ENCODE peak calls at places on chromosomes 2 and 18, in four cellular contexts. U is GM12891, B is GM12878, I is K562. O is an unnamed sample.

GRCh38 chr2:177649568-177650271 is 257.1 kb downstream of the AGPS start:
- DNase-seq in U (no peak), B (no peak), I (no peak), O (no peak)

GRCh38 chr2:120230515-120231471 is 7.6 kb upstream of the TMEM185B start:
- DNase-seq in U (no peak), B (no peak), I (no peak), O (no peak)

GRCh38 chr2:121427187-121427689 is 103.4 kb upstream of the RNU4ATAC start:
- DNase-seq in U (no peak), B (no peak), I (no peak), O (no peak)

GRCh38 chr2:95297088-95297487 is at the start of gene KCNIP3:
- DNase-seq in U (no peak), B (no peak), I (no peak), O (no peak)

GRCh38 chr2:120343433-120344105 is 2.4 kb upstream of the INHBB start:
- DNase-seq in U (peak), B (no peak), I (peak), O (no peak)

GRCh38 chr2:98869272-98869641 is 66.8 kb downstream of the CRACDL start:
- DNase-seq in U (no peak), B (no peak), I (no peak), O (no peak)

GRCh38 chr2:162091325-162092007 is 17.5 kb upstream of the DPP4 start:
- DNase-seq in U (no peak), B (no peak), I (no peak), O (no peak)

GRCh38 chr2:229445501-229446294 is 174.6 kb upstream of the PID1 start:
- DNase-seq in U (no peak), B (no peak), I (no peak), O (no peak)

GRCh38 chr2:98805412-98806265 is 74.7 kb upstream of the MGAT4A start:
- DNase-seq in U (no peak), B (no peak), I (no peak), O (peak)

GRCh38 chr18:46084431-46084830 is 12.4 kb upstream of the PSTPIP2 start:
- DNase-seq in U (no peak), B (no peak), I (no peak), O (no peak)

GRCh38 chr2:217231212-217231611 is 371.3 kb upstream of the TNP1 start:
- DNase-seq in U (no peak), B (no peak), I (no peak), O (no peak)

GRCh38 chr2:20093263-20094141 is 42.1 kb upstream of the LAPTM4A start:
- DNase-seq in U (no peak), B (no peak), I (peak), O (peak)

GRCh38 chr2:158251356-158251755 is 149.7 kb downstream of the UPP2 start:
- DNase-seq in U (no peak), B (no peak), I (no peak), O (no peak)

GRCh38 chr2:158253170-158253569 is 151.5 kb downstream of the UPP2 start:
- DNase-seq in U (no peak), B (no peak), I (no peak), O (no peak)

GRCh38 chr2:158255257-158255656 is 153.6 kb downstream of the UPP2 start:
- DNase-seq in U (no peak), B (no peak), I (no peak), O (no peak)
- TF ChIP-seq SPI1 in U (no peak), B (no peak), I (no peak), O (no peak)

DNA sequence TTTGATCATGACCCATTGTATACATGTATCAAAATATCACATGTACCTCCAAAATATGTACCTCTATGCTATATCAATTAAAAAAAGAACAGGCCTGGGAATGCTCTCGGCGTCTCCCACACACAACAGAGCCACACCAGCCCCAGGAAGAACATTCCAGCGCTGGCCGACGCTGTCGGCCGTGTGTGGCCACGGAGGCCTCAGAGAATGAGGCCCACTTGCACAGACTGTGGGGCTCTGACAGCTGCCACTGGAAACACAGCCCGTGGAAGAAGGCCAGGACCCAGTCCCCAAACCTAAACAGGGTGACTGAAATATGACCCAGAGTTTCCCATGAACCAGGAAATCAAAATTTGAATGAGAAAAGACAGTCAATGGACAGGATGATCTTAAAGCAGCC is 69.7 kb downstream of the EIPR1 start:
- DNase-seq in U (no peak), B (no peak), I (no peak), O (no peak)
- TF ChIP-seq SPI1 in U (no peak), B (no peak), I (no peak), O (no peak)

GRCh38 chr18:23756590-23757540 is 67.6 kb downstream of the LAMA3 start:
- DNase-seq in U (no peak), B (no peak), I (no peak), O (no peak)

GRCh38 chr18:23752796-23753195 is 63.5 kb downstream of the LAMA3 start:
- DNase-seq in U (no peak), B (no peak), I (no peak), O (no peak)

GRCh38 chr18:23761941-23762340 is 72.7 kb downstream of the LAMA3 start:
- DNase-seq in U (no peak), B (no peak), I (no peak), O (no peak)

GRCh38 chr18:23763343-23763742 is 74.1 kb downstream of the LAMA3 start:
- DNase-seq in U (no peak), B (no peak), I (no peak), O (no peak)

GRCh38 chr18:23758281-23758680 is 69.0 kb downstream of the LAMA3 start:
- DNase-seq in U (no peak), B (no peak), I (no peak), O (no peak)
- TF ChIP-seq SPI1 in U (no peak), B (no peak), I (no peak), O (no peak)

GRCh38 chr2:167990062-167990461 is 257.3 kb downstream of the STK39 start:
- DNase-seq in U (no peak), B (no peak), I (no peak), O (no peak)
- TF ChIP-seq SPI1 in U (no peak), B (no peak), I (no peak), O (no peak)

DNA sequence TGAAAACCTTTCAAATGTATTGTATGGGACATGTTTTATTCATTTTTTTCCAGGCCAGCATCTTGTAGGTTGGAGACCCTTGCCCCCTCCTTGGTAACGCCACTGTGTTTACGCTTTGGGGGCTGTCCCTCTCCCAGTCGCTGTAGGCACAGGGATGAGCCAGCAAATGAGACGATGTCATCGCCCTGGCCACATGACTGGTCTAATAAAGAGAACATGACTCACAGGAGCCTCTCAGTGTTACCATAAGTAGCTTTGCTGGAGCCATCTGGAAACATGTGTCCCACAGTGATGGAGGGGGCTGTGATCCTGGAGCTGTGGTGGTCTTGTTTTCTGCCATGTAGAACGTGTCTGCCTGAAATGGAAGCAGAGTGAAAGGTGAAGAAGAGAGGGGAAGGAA is 78.9 kb downstream of the CD8B2 start:
- DNase-seq in U (no peak), B (no peak), I (no peak), O (no peak)
- TF ChIP-seq SPI1 in U (no peak), B (no peak), I (no peak), O (no peak)

GRCh38 chr18:44636241-44636640 is 44.4 kb upstream of the SETBP1 start:
- DNase-seq in U (no peak), B (no peak), I (no peak), O (no peak)

GRCh38 chr18:44638141-44638540 is 42.5 kb upstream of the SETBP1 start:
- DNase-seq in U (no peak), B (no peak), I (no peak), O (no peak)

GRCh38 chr18:44635546-44635945 is 45.1 kb upstream of the SETBP1 start:
- DNase-seq in U (no peak), B (no peak), I (no peak), O (no peak)

GRCh38 chr18:44638811-44639210 is 41.9 kb upstream of the SETBP1 start:
- DNase-seq in U (no peak), B (no peak), I (no peak), O (no peak)

DNA sequence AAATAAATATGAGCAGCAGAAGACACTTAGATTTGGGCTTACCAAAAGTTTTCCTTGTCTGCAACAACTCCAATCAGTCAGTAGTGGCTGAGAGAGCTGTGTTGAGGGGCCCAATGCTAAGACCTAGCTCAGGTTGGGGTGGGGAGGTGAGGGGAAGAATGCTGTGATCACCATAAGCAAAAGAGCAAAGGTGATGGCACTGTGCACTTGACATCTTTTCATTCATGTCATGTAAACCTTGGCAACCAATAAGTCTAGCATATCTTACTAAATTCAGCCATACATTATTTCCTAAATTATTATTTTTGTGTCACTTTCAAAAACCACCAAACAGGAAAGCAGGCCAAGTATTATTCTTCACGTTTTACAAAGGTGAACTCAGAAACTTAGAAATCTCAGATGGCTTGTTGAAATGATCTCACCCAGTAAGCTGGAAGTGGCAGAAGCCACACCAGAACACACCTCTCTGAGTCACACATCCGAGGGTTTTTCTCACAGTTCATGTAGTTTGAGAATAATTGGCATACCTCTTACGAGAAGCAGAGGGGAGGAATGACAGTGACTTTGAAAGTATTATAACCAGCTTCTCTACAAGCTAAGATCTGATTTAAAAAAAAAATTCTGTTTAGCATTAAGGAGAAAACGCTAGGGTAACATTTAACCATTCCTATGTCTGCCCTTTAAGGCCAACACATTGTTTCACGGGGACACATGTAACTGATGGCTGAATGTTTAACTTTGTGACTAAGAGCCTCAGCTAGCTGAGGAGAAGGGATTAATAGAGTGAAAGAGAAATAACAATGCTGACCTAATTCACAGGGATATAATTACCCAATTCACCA is 43.3 kb upstream of the SETBP1 start:
- DNase-seq in U (no peak), B (no peak), I (no peak), O (no peak)
- TF ChIP-seq SPI1 in U (no peak), B (no peak), I (no peak), O (no peak)

GRCh38 chr18:35024965-35025364 is 16.2 kb upstream of the MAPRE2 start:
- DNase-seq in U (no peak), B (no peak), I (no peak), O (no peak)
- TF ChIP-seq SPI1 in U (no peak), B (no peak), I (no peak), O (no peak)

GRCh38 chr2:172735646-172736418 is at the start of gene RAPGEF4:
- DNase-seq in U (peak), B (no peak), I (no peak), O (no peak)

GRCh38 chr2:172740871-172741270 is 5.2 kb downstream of the RAPGEF4 start:
- DNase-seq in U (no peak), B (no peak), I (no peak), O (no peak)

GRCh38 chr2:172739651-172740050 is 4.0 kb downstream of the RAPGEF4 start:
- DNase-seq in U (no peak), B (no peak), I (no peak), O (no peak)

GRCh38 chr2:172734711-172735645 is 667 bp upstream of the RAPGEF4 start:
- DNase-seq in U (peak), B (no peak), I (no peak), O (no peak)

DNA sequence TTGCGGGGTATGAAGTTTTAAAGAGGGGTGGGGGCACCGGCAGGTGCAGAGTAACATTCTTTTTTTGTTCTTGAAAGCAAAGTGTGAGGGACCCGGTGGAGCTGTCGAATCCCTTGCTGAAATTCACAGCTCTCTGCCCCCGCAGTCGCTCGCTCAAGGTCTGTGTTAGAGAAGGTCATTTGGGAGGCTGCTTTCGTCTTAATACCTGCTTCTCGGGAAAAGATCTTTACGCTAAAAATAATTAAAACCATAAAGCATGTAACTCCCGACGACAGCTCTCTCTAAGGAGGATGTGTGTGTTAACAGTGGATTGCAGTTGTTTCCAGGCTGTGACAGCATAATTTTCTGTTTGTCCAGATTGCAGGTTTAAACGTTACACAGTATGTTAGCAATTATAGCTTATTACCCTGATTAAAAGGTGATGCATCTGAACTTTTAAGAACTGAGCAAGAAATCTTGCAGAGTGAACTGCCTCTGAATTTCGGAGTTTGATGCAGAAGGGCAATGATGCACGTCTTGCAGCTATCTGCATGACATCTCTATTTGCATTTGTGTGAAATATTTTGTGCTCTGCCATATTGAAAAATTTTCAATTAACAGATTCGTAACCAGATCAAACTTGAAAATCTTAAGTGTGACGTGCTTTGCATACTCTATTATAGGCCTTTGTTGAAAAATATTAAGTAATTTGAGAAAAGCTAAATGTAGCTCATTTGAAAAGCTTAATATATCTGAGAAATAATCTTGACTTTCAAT is 952 bp downstream of the RAPGEF4 start:
- DNase-seq in U (no peak), B (no peak), I (no peak), O (no peak)
- TF ChIP-seq SPI1 in U (no peak), B (no peak), I (no peak), O (no peak)

O was measured in HL-60.